ENCODE peak calls at places on chromosomes 1 and 21, in nine cellular contexts. One of them, this sample, is unnamed.

GRCh38 chr1:100734716-100735115 is 15.2 kb downstream of the VCAM1 start:
- DNase-seq in dorsolateral prefrontal cortex: no peak
- DNase-seq in heart left ventricle: no peak
- DNase-seq in ovary: no peak
- DNase-seq in esophagus muscularis mucosa: no peak
- DNase-seq in heart right ventricle: no peak
- DNase-seq in caudate nucleus: no peak
- DNase-seq in tibial artery: no peak
- DNase-seq in brain microvascular endothelial cell: no peak
- DNase-seq in this sample: no peak

GRCh38 chr1:173570370-173571030 is 32.4 kb downstream of the SLC9C2 start:
- DNase-seq in dorsolateral prefrontal cortex: no peak
- DNase-seq in heart left ventricle: no peak
- DNase-seq in ovary: no peak
- DNase-seq in esophagus muscularis mucosa: no peak
- DNase-seq in heart right ventricle: no peak
- DNase-seq in caudate nucleus: no peak
- DNase-seq in tibial artery: no peak
- DNase-seq in brain microvascular endothelial cell: no peak
- DNase-seq in this sample: no peak

GRCh38 chr1:155942578-155943141 is 1.2 kb downstream of the RXFP4 start:
- DNase-seq in dorsolateral prefrontal cortex: no peak
- DNase-seq in heart left ventricle: no peak
- DNase-seq in ovary: no peak
- DNase-seq in esophagus muscularis mucosa: no peak
- DNase-seq in heart right ventricle: no peak
- DNase-seq in caudate nucleus: no peak
- DNase-seq in tibial artery: no peak
- DNase-seq in brain microvascular endothelial cell: no peak
- DNase-seq in this sample: no peak

GRCh38 chr21:45638707-45639106 is 4.8 kb upstream of the PCBP3 start:
- DNase-seq in dorsolateral prefrontal cortex: no peak
- DNase-seq in heart left ventricle: no peak
- DNase-seq in ovary: no peak
- DNase-seq in esophagus muscularis mucosa: no peak
- DNase-seq in heart right ventricle: no peak
- DNase-seq in caudate nucleus: no peak
- DNase-seq in tibial artery: no peak
- DNase-seq in brain microvascular endothelial cell: no peak
- DNase-seq in this sample: no peak

GRCh38 chr1:200415693-200416593 is 6.1 kb upstream of the ZNF281 start:
- DNase-seq in dorsolateral prefrontal cortex: no peak
- DNase-seq in heart left ventricle: no peak
- DNase-seq in ovary: peak
- DNase-seq in esophagus muscularis mucosa: no peak
- DNase-seq in heart right ventricle: peak
- DNase-seq in caudate nucleus: no peak
- DNase-seq in tibial artery: peak
- DNase-seq in brain microvascular endothelial cell: peak
- DNase-seq in this sample: no peak

GRCh38 chr1:2492091-2492490 is 16.0 kb downstream of the PLCH2 start:
- DNase-seq in dorsolateral prefrontal cortex: no peak
- DNase-seq in heart left ventricle: no peak
- DNase-seq in ovary: no peak
- DNase-seq in esophagus muscularis mucosa: no peak
- DNase-seq in heart right ventricle: no peak
- DNase-seq in caudate nucleus: no peak
- DNase-seq in tibial artery: no peak
- DNase-seq in brain microvascular endothelial cell: no peak
- DNase-seq in this sample: no peak

GRCh38 chr1:54940027-54940426 is 40.4 kb upstream of the TMEM61 start:
- DNase-seq in dorsolateral prefrontal cortex: no peak
- DNase-seq in heart left ventricle: no peak
- DNase-seq in ovary: no peak
- DNase-seq in esophagus muscularis mucosa: no peak
- DNase-seq in heart right ventricle: no peak
- DNase-seq in caudate nucleus: no peak
- DNase-seq in tibial artery: no peak
- DNase-seq in brain microvascular endothelial cell: no peak
- DNase-seq in this sample: no peak

GRCh38 chr1:196381544-196381943 is 226.7 kb downstream of the KCNT2 start:
- DNase-seq in dorsolateral prefrontal cortex: no peak
- DNase-seq in heart left ventricle: no peak
- DNase-seq in ovary: no peak
- DNase-seq in esophagus muscularis mucosa: no peak
- DNase-seq in heart right ventricle: no peak
- DNase-seq in caudate nucleus: no peak
- DNase-seq in tibial artery: no peak
- DNase-seq in brain microvascular endothelial cell: no peak
- DNase-seq in this sample: no peak

GRCh38 chr1:67040405-67040804 is 13.5 kb downstream of the SLC35D1 start:
- DNase-seq in dorsolateral prefrontal cortex: no peak
- DNase-seq in heart left ventricle: no peak
- DNase-seq in ovary: no peak
- DNase-seq in esophagus muscularis mucosa: no peak
- DNase-seq in heart right ventricle: no peak
- DNase-seq in caudate nucleus: no peak
- DNase-seq in tibial artery: no peak
- DNase-seq in brain microvascular endothelial cell: no peak
- DNase-seq in this sample: no peak

GRCh38 chr1:1678581-1679380 is 13.8 kb downstream of the SLC35E2B start:
- DNase-seq in dorsolateral prefrontal cortex: no peak
- DNase-seq in heart left ventricle: no peak
- DNase-seq in ovary: peak
- DNase-seq in esophagus muscularis mucosa: no peak
- DNase-seq in heart right ventricle: no peak
- DNase-seq in caudate nucleus: no peak
- DNase-seq in tibial artery: no peak
- DNase-seq in brain microvascular endothelial cell: no peak
- DNase-seq in this sample: no peak

GRCh38 chr1:169102567-169102966 is 3.9 kb upstream of the ATP1B1 start:
- DNase-seq in dorsolateral prefrontal cortex: peak
- DNase-seq in heart left ventricle: no peak
- DNase-seq in ovary: no peak
- DNase-seq in esophagus muscularis mucosa: no peak
- DNase-seq in heart right ventricle: peak
- DNase-seq in caudate nucleus: no peak
- DNase-seq in tibial artery: no peak
- DNase-seq in brain microvascular endothelial cell: peak
- DNase-seq in this sample: peak

GRCh38 chr1:27971674-27972073 is 11.9 kb downstream of the XKR8 start:
- DNase-seq in dorsolateral prefrontal cortex: no peak
- DNase-seq in heart left ventricle: no peak
- DNase-seq in ovary: no peak
- DNase-seq in esophagus muscularis mucosa: no peak
- DNase-seq in heart right ventricle: peak
- DNase-seq in caudate nucleus: no peak
- DNase-seq in tibial artery: no peak
- DNase-seq in brain microvascular endothelial cell: no peak
- DNase-seq in this sample: no peak

GRCh38 chr1:42420911-42421585 is 34.8 kb downstream of the ZMYND12 start:
- DNase-seq in dorsolateral prefrontal cortex: peak
- DNase-seq in heart left ventricle: peak
- DNase-seq in ovary: peak
- DNase-seq in esophagus muscularis mucosa: no peak
- DNase-seq in heart right ventricle: peak
- DNase-seq in caudate nucleus: peak
- DNase-seq in tibial artery: no peak
- DNase-seq in brain microvascular endothelial cell: peak
- DNase-seq in this sample: peak

GRCh38 chr1:229857585-229857984 is 209.5 kb upstream of the GALNT2 start:
- DNase-seq in dorsolateral prefrontal cortex: no peak
- DNase-seq in heart left ventricle: no peak
- DNase-seq in ovary: no peak
- DNase-seq in esophagus muscularis mucosa: no peak
- DNase-seq in heart right ventricle: no peak
- DNase-seq in caudate nucleus: no peak
- DNase-seq in tibial artery: no peak
- DNase-seq in brain microvascular endothelial cell: no peak
- DNase-seq in this sample: no peak

GRCh38 chr1:83583351-83584014 is 415.4 kb downstream of the TTLL7 start:
- DNase-seq in dorsolateral prefrontal cortex: no peak
- DNase-seq in heart left ventricle: no peak
- DNase-seq in ovary: no peak
- DNase-seq in esophagus muscularis mucosa: peak
- DNase-seq in heart right ventricle: no peak
- DNase-seq in caudate nucleus: no peak
- DNase-seq in tibial artery: no peak
- DNase-seq in brain microvascular endothelial cell: no peak
- DNase-seq in this sample: no peak

GRCh38 chr1:28190337-28190979 is 14.0 kb upstream of the PTAFR start:
- DNase-seq in dorsolateral prefrontal cortex: no peak
- DNase-seq in heart left ventricle: no peak
- DNase-seq in ovary: no peak
- DNase-seq in esophagus muscularis mucosa: no peak
- DNase-seq in heart right ventricle: no peak
- DNase-seq in caudate nucleus: no peak
- DNase-seq in tibial artery: no peak
- DNase-seq in brain microvascular endothelial cell: no peak
- DNase-seq in this sample: no peak

GRCh38 chr1:237613984-237614383 is 276.7 kb downstream of the ZP4 start:
- DNase-seq in dorsolateral prefrontal cortex: no peak
- DNase-seq in heart left ventricle: peak
- DNase-seq in ovary: no peak
- DNase-seq in esophagus muscularis mucosa: no peak
- DNase-seq in heart right ventricle: no peak
- DNase-seq in caudate nucleus: no peak
- DNase-seq in tibial artery: no peak
- DNase-seq in brain microvascular endothelial cell: no peak
- DNase-seq in this sample: no peak

DNA sequence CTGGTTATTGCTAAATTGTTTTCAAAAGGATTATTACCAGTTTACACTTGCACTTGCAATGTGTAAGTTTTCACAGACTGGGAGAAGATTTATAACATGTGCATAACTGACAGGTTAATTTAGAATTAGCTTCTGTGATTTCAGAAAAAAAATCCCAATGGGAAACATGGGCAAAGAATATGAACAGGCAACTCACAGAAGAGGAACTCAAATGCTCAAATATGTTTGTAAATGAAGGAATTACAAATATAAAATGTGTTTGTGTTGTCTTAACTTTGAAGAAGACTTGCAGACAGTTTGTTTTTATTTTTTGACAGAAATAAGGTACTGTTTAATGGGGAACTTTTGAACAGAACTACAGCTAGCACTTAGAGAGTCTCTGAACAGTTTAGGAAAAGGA is 8.4 kb downstream of the TSEN15 start:
- DNase-seq in dorsolateral prefrontal cortex: no peak
- DNase-seq in heart left ventricle: no peak
- DNase-seq in ovary: no peak
- DNase-seq in esophagus muscularis mucosa: no peak
- DNase-seq in heart right ventricle: no peak
- DNase-seq in caudate nucleus: no peak
- DNase-seq in tibial artery: no peak
- DNase-seq in brain microvascular endothelial cell: no peak
- DNase-seq in this sample: no peak
- H3K27ac ChIP-seq in dorsolateral prefrontal cortex: no peak
- H3K27ac ChIP-seq in heart left ventricle: no peak
- H3K27ac ChIP-seq in ovary: no peak
- H3K27ac ChIP-seq in esophagus muscularis mucosa: no peak
- H3K27ac ChIP-seq in heart right ventricle: no peak
- H3K27ac ChIP-seq in caudate nucleus: no peak
- H3K27ac ChIP-seq in tibial artery: no peak
- H3K27ac ChIP-seq in brain microvascular endothelial cell: peak
- H3K27ac ChIP-seq in this sample: no peak

DNA sequence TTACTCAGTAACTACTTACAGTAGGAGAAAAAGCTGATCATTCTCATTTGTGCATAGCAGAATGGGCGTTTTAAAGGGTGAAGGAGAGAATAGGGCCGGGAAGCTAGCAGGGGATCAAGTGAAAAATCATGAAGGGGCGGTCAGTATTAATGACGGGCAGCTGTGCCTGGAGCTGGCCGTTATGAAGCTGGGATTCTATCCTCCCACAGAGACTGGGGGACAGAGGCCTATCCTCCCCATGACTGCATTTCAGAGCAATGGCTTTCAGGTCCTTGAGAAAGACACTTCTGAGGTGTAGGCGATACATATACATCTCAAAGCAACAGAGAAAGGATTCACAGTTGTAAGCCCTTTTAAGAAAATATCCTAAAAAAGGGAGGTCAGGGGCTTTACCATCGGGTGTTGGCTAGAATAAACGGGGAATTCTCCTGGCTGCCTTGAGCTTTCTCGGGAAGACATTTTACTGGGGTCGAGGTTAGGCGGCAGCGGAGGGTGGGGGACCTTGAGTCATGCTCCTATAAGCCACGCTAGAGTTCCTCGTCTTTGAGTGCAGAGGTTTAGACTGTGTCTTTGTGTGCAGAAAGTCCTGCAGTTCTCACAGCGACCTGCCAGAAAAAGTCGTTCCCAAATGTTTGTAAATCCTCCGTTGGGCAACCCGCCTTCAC is 564 bp upstream of the MTARC2 start:
- DNase-seq in dorsolateral prefrontal cortex: no peak
- DNase-seq in heart left ventricle: no peak
- DNase-seq in ovary: no peak
- DNase-seq in esophagus muscularis mucosa: no peak
- DNase-seq in heart right ventricle: no peak
- DNase-seq in caudate nucleus: no peak
- DNase-seq in tibial artery: no peak
- DNase-seq in brain microvascular endothelial cell: no peak
- DNase-seq in this sample: no peak
- H3K27ac ChIP-seq in dorsolateral prefrontal cortex: peak
- H3K27ac ChIP-seq in heart left ventricle: peak
- H3K27ac ChIP-seq in ovary: no peak
- H3K27ac ChIP-seq in esophagus muscularis mucosa: peak
- H3K27ac ChIP-seq in heart right ventricle: peak
- H3K27ac ChIP-seq in caudate nucleus: no peak
- H3K27ac ChIP-seq in tibial artery: peak
- H3K27ac ChIP-seq in brain microvascular endothelial cell: no peak
- H3K27ac ChIP-seq in this sample: no peak

GRCh38 chr1:96183928-96184327 is 537.7 kb upstream of the PTBP2 start:
- DNase-seq in dorsolateral prefrontal cortex: no peak
- DNase-seq in heart left ventricle: no peak
- DNase-seq in ovary: no peak
- DNase-seq in esophagus muscularis mucosa: no peak
- DNase-seq in heart right ventricle: no peak
- DNase-seq in caudate nucleus: no peak
- DNase-seq in tibial artery: no peak
- DNase-seq in brain microvascular endothelial cell: no peak
- DNase-seq in this sample: no peak

DNA sequence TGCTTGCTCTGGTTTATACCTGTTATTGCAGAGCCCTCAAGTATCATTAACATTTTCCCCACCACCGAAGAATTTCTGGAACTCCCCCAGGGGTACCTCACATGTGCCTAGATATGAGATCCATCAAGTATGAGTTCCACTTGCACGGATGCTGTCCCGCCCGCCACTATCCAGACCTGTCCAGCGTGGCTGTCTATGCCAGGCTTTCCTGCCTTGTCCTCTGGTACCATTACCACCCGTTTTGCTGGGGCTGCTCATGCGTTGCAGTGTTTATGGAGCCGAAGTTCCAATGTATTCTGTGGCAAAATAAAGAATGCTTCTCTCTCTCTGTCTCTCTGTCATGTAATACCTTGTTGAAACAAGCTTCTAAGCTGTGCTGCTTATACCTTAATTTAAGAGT is 543.5 kb upstream of the PTBP2 start:
- DNase-seq in dorsolateral prefrontal cortex: no peak
- DNase-seq in heart left ventricle: no peak
- DNase-seq in ovary: no peak
- DNase-seq in esophagus muscularis mucosa: no peak
- DNase-seq in heart right ventricle: no peak
- DNase-seq in caudate nucleus: no peak
- DNase-seq in tibial artery: no peak
- DNase-seq in brain microvascular endothelial cell: no peak
- DNase-seq in this sample: no peak
- H3K27ac ChIP-seq in dorsolateral prefrontal cortex: no peak
- H3K27ac ChIP-seq in heart left ventricle: no peak
- H3K27ac ChIP-seq in ovary: no peak
- H3K27ac ChIP-seq in esophagus muscularis mucosa: no peak
- H3K27ac ChIP-seq in heart right ventricle: no peak
- H3K27ac ChIP-seq in caudate nucleus: no peak
- H3K27ac ChIP-seq in tibial artery: no peak
- H3K27ac ChIP-seq in brain microvascular endothelial cell: no peak
- H3K27ac ChIP-seq in this sample: no peak

GRCh38 chr1:113394863-113395259 is 4.5 kb downstream of the MAGI3 start:
- DNase-seq in dorsolateral prefrontal cortex: no peak
- DNase-seq in heart left ventricle: no peak
- DNase-seq in ovary: no peak
- DNase-seq in esophagus muscularis mucosa: no peak
- DNase-seq in heart right ventricle: no peak
- DNase-seq in caudate nucleus: no peak
- DNase-seq in tibial artery: no peak
- DNase-seq in brain microvascular endothelial cell: no peak
- DNase-seq in this sample: no peak
- H3K27ac ChIP-seq in dorsolateral prefrontal cortex: no peak
- H3K27ac ChIP-seq in heart left ventricle: no peak
- H3K27ac ChIP-seq in ovary: no peak
- H3K27ac ChIP-seq in esophagus muscularis mucosa: no peak
- H3K27ac ChIP-seq in heart right ventricle: no peak
- H3K27ac ChIP-seq in caudate nucleus: no peak
- H3K27ac ChIP-seq in tibial artery: no peak
- H3K27ac ChIP-seq in brain microvascular endothelial cell: no peak
- H3K27ac ChIP-seq in this sample: no peak

This sample was measured in substantia nigra.